ENCODE peak calls at places on chromosomes 13 and 19, in five cellular contexts. K is HepG2, F is neural progenitor cell, V is neuronal stem cell, J is mesenchymal stem cell. O is an unnamed sample.

GRCh38 chr19:18479964-18480723 is 41.7 kb downstream of the ELL start:
- DNase-seq in J (peak), K (no peak), V (no peak), F (no peak), O (peak)

GRCh38 chr19:14300281-14300680 is 81.0 kb upstream of the ADGRE5 start:
- DNase-seq in V (no peak), F (no peak), K (no peak), J (no peak), O (no peak)

GRCh38 chr19:46616631-46617322 is 8.1 kb downstream of the PTGIR start:
- DNase-seq in J (peak), F (peak), K (peak), V (no peak), O (peak)

GRCh38 chr13:21670883-21671792 is at the start of gene FGF9:
- DNase-seq in J (peak), F (peak), V (peak), K (peak), O (peak)

GRCh38 chr19:44640518-44640917 is 3.2 kb upstream of the PVR start:
- DNase-seq in K (no peak), V (no peak), F (no peak), J (peak), O (peak)

GRCh38 chr13:34230271-34230670 is 412.3 kb downstream of the RFC3 start:
- DNase-seq in K (no peak), V (no peak), J (no peak), F (no peak), O (no peak)

GRCh38 chr19:32824906-32825608 is 44.5 kb downstream of the SLC7A9 start:
- DNase-seq in V (peak), F (peak), K (no peak), J (no peak), O (no peak)

GRCh38 chr13:113930711-113931637 is 42.9 kb downstream of the C13orf46 start:
- DNase-seq in V (no peak), F (no peak), K (no peak), J (no peak), O (no peak)

GRCh38 chr13:47680752-47681151 is 320.3 kb downstream of the SUCLA2 start:
- DNase-seq in J (peak), V (no peak), F (no peak), K (no peak), O (peak)

GRCh38 chr13:20391597-20392452 is 133.8 kb downstream of the CRYL1 start:
- DNase-seq in V (no peak), K (no peak), F (peak), J (no peak), O (no peak)

GRCh38 chr13:25292301-25292700 is 5.0 kb upstream of the MTMR6 start:
- DNase-seq in J (peak), K (no peak), V (no peak), F (no peak), O (peak)

GRCh38 chr13:102854675-102855074 is 8.8 kb downstream of the ERCC5 start:
- DNase-seq in F (no peak), V (no peak), J (no peak), K (no peak), O (no peak)

GRCh38 chr13:34019870-34020269 is 201.9 kb downstream of the RFC3 start:
- DNase-seq in K (peak), F (no peak), V (no peak), J (no peak), O (no peak)

GRCh38 chr13:80048802-80049201 is 292.1 kb downstream of the SPRY2 start:
- DNase-seq in J (peak), F (peak), V (no peak), K (no peak), O (peak)

GRCh38 chr13:113544896-113545295 is 39.7 kb upstream of the TFDP1 start:
- DNase-seq in J (no peak), K (no peak), F (no peak), V (no peak), O (no peak)

GRCh38 chr13:45544520-45544919 is 71.0 kb downstream of the ERICH6B start:
- DNase-seq in K (no peak), F (no peak), V (no peak), J (no peak), O (no peak)

GRCh38 chr19:17873661-17874422 is 2.1 kb downstream of the SLC5A5 start:
- DNase-seq in K (no peak), V (peak), F (peak), J (peak), O (no peak)

GRCh38 chr13:30551194-30551593 is 66.5 kb upstream of the USPL1 start:
- DNase-seq in V (no peak), F (peak), J (peak), K (peak), O (no peak)

GRCh38 chr19:18809149-18809978 is 18.3 kb upstream of the COMP start:
- DNase-seq in K (no peak), J (peak), F (no peak), V (no peak), O (peak)

GRCh38 chr13:66014757-66015156 is 1215.4 kb downstream of the PCDH9 start:
- DNase-seq in F (no peak), K (no peak), V (no peak), J (no peak), O (no peak)

GRCh38 chr13:24148414-24149305 is 11.9 kb upstream of the SPATA13 start:
- DNase-seq in J (peak), K (peak), V (no peak), F (no peak), O (peak)

GRCh38 chr13:65926750-65927171 is 1303.4 kb downstream of the PCDH9 start:
- DNase-seq in F (peak), V (no peak), K (peak), J (no peak), O (no peak)

GRCh38 chr19:16349551-16350171 is 25.0 kb downstream of the KLF2 start:
- DNase-seq in V (no peak), F (no peak), K (no peak), J (no peak), O (no peak)
- H3K9ac ChIP-seq in V (no peak), F (no peak), K (no peak), J (no peak), O (no peak)

GRCh38 chr19:38837656-38838121 is 6.1 kb upstream of the ECH1 start:
- DNase-seq in F (no peak), V (no peak), J (no peak), K (peak), O (no peak)
- H3K9ac ChIP-seq in F (no peak), V (no peak), J (peak), K (peak), O (no peak)

DNA sequence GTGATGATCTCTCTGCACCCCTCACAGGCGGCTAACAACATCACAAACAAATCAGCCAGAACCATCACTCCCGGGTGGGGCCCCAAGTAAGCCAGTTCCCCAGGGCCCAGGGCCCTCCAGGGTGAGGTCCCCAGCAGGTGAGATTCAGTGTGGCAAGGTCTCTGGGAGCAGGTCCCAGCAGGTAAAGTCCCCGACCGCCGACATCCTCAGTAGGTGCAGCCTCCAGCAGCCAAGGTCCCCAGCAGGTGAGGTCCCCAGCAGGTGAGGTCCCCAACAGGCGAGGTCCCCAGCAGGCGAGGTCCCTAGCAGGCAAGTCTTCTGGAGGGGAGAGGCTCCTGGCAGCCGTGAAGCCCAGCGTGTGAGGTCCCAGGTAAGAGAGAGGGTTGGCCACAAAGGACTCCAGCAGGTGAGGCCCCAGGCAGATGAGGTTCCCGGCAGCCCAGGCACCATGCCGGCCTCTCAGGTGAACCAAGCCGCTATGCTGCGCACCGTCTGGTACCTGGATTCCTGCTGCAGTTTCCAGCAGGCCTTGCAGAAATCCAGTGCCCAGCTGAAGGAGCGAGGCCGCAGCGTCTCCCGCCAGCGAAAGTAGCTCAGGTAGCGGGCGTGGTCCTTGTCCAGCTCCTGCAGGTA is 3.9 kb upstream of the FUT6 start:
- DNase-seq in J (no peak), F (no peak), V (no peak), K (no peak), O (no peak)
- H3K9ac ChIP-seq in J (no peak), F (no peak), V (peak), K (no peak), O (no peak)

GRCh38 chr13:43785681-43786471 is 896 bp downstream of the ENOX1 start:
- DNase-seq in K (no peak), J (peak), V (peak), F (peak), O (peak)

GRCh38 chr13:43786472-43786765 is 353 bp downstream of the ENOX1 start:
- DNase-seq in J (no peak), K (no peak), V (no peak), F (no peak), O (no peak)

GRCh38 chr13:43787518-43787891 is 733 bp upstream of the ENOX1 start:
- DNase-seq in K (no peak), J (peak), V (no peak), F (peak), O (no peak)

GRCh38 chr13:43786766-43787517 is at the start of gene ENOX1:
- DNase-seq in J (peak), V (peak), K (no peak), F (peak), O (peak)

DNA sequence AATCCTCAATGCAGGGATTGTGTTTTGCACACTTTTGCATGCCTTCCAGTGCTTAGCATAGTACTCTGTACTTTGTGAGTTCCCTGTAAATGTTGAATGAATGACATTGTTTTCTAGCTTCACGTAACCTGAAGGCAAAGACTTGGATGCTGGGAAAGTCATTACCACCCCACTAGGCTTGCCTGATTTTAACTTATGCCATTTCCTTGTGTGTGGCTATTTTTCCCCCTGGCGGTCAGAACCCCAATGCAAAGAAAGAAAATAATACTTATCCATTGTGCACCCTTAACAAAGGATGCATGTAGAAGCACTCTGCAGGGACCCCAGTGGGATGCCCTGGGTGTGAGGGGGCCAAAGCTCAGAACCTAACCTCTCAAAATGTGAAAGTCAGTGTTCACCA is 1.2 kb upstream of the ENOX1 start:
- DNase-seq in V (peak), J (peak), K (no peak), F (peak), O (peak)
- H3K9ac ChIP-seq in V (no peak), J (peak), K (no peak), F (no peak), O (no peak)

DNA sequence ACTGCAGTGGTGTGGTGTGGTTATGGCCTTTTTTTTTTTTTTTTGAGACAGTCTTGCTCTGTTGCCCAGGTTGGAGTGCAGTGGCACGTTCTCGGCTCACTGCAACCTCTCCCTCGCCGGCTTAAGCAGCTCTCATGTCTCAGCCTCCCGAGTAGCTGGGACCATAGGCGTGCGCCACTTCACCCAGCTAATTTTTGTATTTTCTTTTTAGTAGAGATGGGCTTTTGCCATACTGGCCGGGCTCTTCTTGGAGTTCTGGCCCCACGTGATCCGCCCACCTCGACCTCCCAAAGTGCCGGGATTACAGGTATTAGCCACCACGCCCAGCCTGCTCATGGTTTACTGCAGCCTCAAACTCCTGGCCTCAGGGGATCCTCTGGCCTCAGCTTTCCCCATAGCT is 7.0 kb downstream of the PDCD2L start:
- DNase-seq in K (no peak), F (no peak), V (no peak), J (no peak), O (no peak)
- H3K9ac ChIP-seq in K (no peak), F (no peak), V (no peak), J (no peak), O (no peak)

GRCh38 chr19:48492925-48493717 is 18.5 kb downstream of the LMTK3 start:
- DNase-seq in K (peak), V (peak), F (peak), J (peak), O (peak)

GRCh38 chr19:48489608-48490216 is 20.5 kb downstream of the CYTH2 start:
- DNase-seq in K (peak), F (peak), V (no peak), J (peak), O (no peak)

GRCh38 chr19:48493718-48494515 is 17.7 kb downstream of the LMTK3 start:
- DNase-seq in J (no peak), V (no peak), K (no peak), F (no peak), O (no peak)

GRCh38 chr19:48490980-48491792 is 20.4 kb downstream of the LMTK3 start:
- DNase-seq in J (peak), K (no peak), F (peak), V (no peak), O (no peak)

DNA sequence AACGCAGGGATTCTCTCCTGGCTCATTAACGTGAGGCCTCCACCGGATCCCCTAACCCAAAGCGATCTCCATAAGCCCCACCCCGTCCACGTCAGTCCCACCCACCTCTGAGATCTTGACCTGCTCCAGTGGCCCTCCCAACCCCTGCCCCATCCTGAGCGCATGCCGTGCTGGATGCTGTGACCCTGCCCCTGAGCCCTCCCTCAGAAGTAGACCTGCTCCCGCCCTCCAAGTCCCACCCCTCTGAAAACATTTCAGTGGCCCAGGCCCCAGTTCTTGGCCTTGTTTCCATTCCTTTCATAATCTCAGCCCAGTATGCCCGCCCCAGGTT is 19.9 kb downstream of the LMTK3 start:
- DNase-seq in J (no peak), V (no peak), F (peak), K (no peak), O (no peak)
- H3K9ac ChIP-seq in J (no peak), V (no peak), F (no peak), K (no peak), O (no peak)

GRCh38 chr19:41530184-41530534 is 45.8 kb upstream of the CEACAM21 start:
- DNase-seq in K (no peak), J (no peak), V (no peak), F (no peak), O (no peak)
- H3K9ac ChIP-seq in K (no peak), J (no peak), V (no peak), F (no peak), O (no peak)

DNA sequence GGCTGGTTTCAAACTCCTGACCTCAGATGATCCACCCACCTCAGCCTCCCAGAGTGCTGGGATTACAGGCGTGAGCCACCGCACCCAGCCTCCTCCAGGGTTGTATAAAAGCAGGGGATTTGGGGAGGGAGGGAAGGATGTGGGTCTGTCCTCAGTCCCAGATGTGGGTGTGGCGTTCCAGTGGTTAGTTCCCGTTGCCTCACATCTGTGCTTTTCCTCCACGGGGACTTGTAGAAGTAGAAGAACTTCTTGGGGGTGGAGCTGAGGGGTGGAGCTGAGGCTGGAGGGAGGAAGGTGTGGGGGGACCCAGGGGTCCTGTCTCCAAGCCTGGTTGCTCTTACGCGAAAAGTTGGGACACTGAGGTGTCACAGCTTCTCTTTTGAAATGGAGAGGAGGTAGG is 514 bp upstream of the MCEMP1 start:
- DNase-seq in K (no peak), V (no peak), F (no peak), J (no peak), O (no peak)
- H3K9ac ChIP-seq in K (no peak), V (no peak), F (no peak), J (no peak), O (no peak)

DNA sequence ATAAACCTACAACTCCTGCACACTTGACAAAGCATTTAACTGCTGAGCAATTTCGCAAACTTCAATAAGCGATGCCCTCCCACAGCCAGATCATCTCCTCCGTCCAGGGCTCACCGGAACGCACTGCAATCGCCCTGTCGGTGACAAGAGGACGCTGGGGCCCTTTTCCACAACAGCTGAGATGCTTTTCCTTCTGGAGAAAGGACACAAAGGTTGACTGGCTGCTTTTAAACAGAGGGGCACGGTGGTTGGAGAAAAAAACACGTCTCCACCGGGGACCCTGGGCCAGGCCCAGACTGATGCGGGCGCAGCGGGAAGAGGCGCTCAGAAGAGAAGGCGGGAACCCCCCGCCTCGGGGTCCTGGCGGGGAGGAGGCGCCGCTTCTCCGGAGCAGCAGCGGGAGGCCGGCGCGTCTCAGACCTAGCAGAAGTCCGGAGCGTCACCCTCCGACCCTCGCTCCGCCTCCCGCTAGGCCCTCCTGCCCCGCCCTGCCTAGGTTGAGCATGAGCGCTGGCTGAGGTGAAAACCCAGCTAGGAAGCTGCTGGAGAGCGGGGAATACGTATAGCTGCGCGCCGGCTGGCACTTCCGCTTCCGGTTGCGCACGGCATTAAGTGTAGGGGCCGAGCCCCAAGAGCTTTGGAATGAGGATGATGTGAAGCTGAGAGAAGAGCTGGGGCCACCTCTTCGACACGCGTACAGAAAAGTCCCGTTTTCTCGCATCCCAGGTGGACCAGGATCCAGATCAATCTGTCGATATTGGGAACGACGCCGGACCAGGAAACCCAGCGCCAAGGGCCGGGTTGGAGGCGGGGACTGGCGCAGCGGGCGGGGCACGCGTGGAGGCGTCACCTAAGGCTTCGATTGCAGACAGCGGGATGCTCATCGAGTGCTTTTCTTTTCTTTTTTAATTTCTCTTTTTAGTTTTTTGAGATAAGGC is at the start of gene ZNF846:
- DNase-seq in K (peak), J (peak), F (peak), V (peak), O (peak)
- H3K9ac ChIP-seq in K (peak), J (peak), F (peak), V (peak), O (peak)

GRCh38 chr13:105442040-105442439 is 1093.4 kb downstream of the EFNB2 start:
- DNase-seq in F (no peak), J (no peak), V (no peak), K (no peak), O (no peak)
- H3K9ac ChIP-seq in F (no peak), J (peak), V (no peak), K (no peak), O (no peak)

O was measured in astrocyte.